ENCODE peak calls at places on chromosome 6, in eight cellular contexts. A is HCT116, M is breast epithelium, Y is endothelial cell of umbilical vein, V is transverse colon, B is GM12878, U is GM12892, J is stomach. T is an unnamed sample.

GRCh38 chr6:15330174-15330934 is 84.5 kb downstream of the JARID2 start:
- DNase-seq in B (no peak), Y (peak), J (no peak), V (no peak), A (no peak), U (no peak), M (no peak), T (no peak)

GRCh38 chr6:3957321-3957720 is 108.1 kb downstream of the FAM50B start:
- DNase-seq in U (no peak), A (no peak), V (no peak), M (no peak), J (no peak), Y (no peak), B (no peak), T (no peak)

GRCh38 chr6:21111399-21111725 is 482.2 kb upstream of the SOX4 start:
- DNase-seq in B (no peak), A (peak), M (no peak), J (peak), U (no peak), Y (peak), V (no peak), T (no peak)

GRCh38 chr6:163414367-163415175 is at the start of gene QKI:
- DNase-seq in V (peak), A (no peak), M (peak), B (no peak), Y (peak), U (peak), J (peak), T (no peak)

GRCh38 chr6:128079026-128079425 is 178.2 kb upstream of the THEMIS start:
- DNase-seq in B (no peak), J (no peak), V (no peak), Y (no peak), A (no peak), M (no peak), U (no peak), T (no peak)

GRCh38 chr6:114816678-114817077 is 473.9 kb upstream of the HS3ST5 start:
- DNase-seq in M (no peak), J (no peak), Y (no peak), U (no peak), B (no peak), A (no peak), V (no peak), T (no peak)

GRCh38 chr6:139832906-139833305 is 458.5 kb upstream of the CITED2 start:
- DNase-seq in Y (no peak), B (no peak), A (no peak), M (no peak), V (no peak), U (no peak), J (no peak), T (no peak)

GRCh38 chr6:96015321-96015790 is 418 bp upstream of the FUT9 start:
- DNase-seq in B (no peak), A (no peak), V (no peak), M (no peak), J (peak), U (no peak), Y (no peak), T (no peak)

GRCh38 chr6:76592561-76592960 is 520.1 kb upstream of the IMPG1 start:
- DNase-seq in M (no peak), B (no peak), A (no peak), J (no peak), U (no peak), Y (peak), V (no peak), T (no peak)

GRCh38 chr6:87068804-87069203 is 26.1 kb downstream of the CGA start:
- DNase-seq in Y (no peak), U (no peak), A (no peak), B (no peak), M (no peak), V (no peak), J (no peak), T (no peak)

GRCh38 chr6:13272131-13273046 is 55.9 kb downstream of the TBC1D7 start:
- DNase-seq in U (no peak), Y (no peak), V (peak), J (peak), A (no peak), B (peak), M (no peak), T (no peak)
- TF ChIP-seq POLR2A in U (peak), Y (no peak), V (peak), J (no peak), A (no peak), B (peak), M (no peak), T (no peak)

GRCh38 chr6:30963641-30964040 is 19.9 kb upstream of the MUC21 start:
- DNase-seq in J (no peak), Y (no peak), A (no peak), V (no peak), U (no peak), M (no peak), B (no peak), T (no peak)
- TF ChIP-seq POLR2AphosphoS5 in J (no peak), Y (no peak), A (no peak), V (no peak), U (no peak), M (no peak), B (no peak), T (no peak)

GRCh38 chr6:137876547-137876946 is 9.5 kb downstream of the TNFAIP3 start:
- DNase-seq in Y (no peak), B (no peak), J (no peak), A (no peak), U (no peak), V (no peak), M (no peak), T (no peak)
- TF ChIP-seq POLR2A in Y (no peak), B (no peak), J (no peak), A (no peak), U (peak), V (no peak), M (no peak), T (no peak)

GRCh38 chr6:148200302-148200701 is 142.3 kb upstream of the SASH1 start:
- DNase-seq in M (no peak), Y (peak), A (no peak), B (no peak), U (no peak), J (peak), V (no peak), T (no peak)

GRCh38 chr6:148208298-148208697 is 134.3 kb upstream of the SASH1 start:
- DNase-seq in A (no peak), Y (no peak), J (no peak), U (no peak), B (no peak), M (no peak), V (no peak), T (no peak)

GRCh38 chr6:148203281-148203925 is 139.2 kb upstream of the SASH1 start:
- DNase-seq in V (no peak), Y (no peak), J (no peak), A (no peak), M (no peak), U (no peak), B (no peak), T (no peak)

GRCh38 chr6:148199584-148199983 is 143.1 kb upstream of the SASH1 start:
- DNase-seq in M (no peak), A (no peak), U (no peak), B (no peak), J (no peak), Y (no peak), V (no peak), T (no peak)

DNA sequence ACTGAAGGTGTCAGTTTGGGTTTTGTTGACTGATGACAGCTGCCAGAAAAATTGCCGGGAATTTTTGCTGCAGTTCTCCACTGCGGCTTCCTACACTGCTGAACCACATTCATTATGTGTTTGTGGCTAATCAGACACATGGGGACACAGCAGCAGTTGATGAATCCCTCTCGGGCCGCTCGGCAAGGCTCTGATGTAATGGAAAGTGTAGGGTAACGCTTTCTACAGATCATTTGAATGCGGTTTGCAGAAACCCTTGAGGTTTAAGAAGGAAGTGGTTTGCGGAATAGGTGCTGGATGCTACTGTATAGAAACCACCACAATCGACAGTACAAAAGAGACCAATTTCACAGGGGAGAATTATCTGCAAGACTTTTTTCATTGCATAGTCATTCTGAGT is 138.7 kb upstream of the SASH1 start:
- DNase-seq in M (no peak), V (no peak), Y (no peak), B (peak), U (no peak), J (no peak), A (no peak), T (no peak)
- TF ChIP-seq POLR2AphosphoS5 in M (no peak), V (no peak), Y (no peak), B (no peak), U (no peak), J (no peak), A (no peak), T (no peak)

GRCh38 chr6:57221936-57222683 is at the start of gene RAB23:
- DNase-seq in M (peak), U (peak), V (peak), A (peak), J (peak), Y (peak), B (peak), T (peak)
- TF ChIP-seq POLR2A in M (peak), U (peak), V (peak), A (peak), J (no peak), Y (peak), B (peak), T (peak)

GRCh38 chr6:109093732-109094131 is 914 bp downstream of the SESN1 start:
- DNase-seq in M (no peak), B (no peak), U (no peak), J (no peak), V (no peak), Y (peak), A (no peak), T (no peak)

GRCh38 chr6:109095821-109096084 is 446 bp downstream of the CEP57L1 start:
- DNase-seq in J (no peak), V (no peak), B (no peak), U (no peak), A (no peak), M (no peak), Y (no peak), T (no peak)

GRCh38 chr6:109096198-109096597 is 891 bp downstream of the CEP57L1 start:
- DNase-seq in V (no peak), J (no peak), U (no peak), Y (no peak), M (no peak), B (no peak), A (no peak), T (no peak)

GRCh38 chr6:109094351-109095035 is at the start of gene SESN1:
- DNase-seq in B (peak), U (peak), V (peak), Y (peak), M (peak), A (peak), J (peak), T (peak)

GRCh38 chr6:109095036-109095820 is at the start of gene CEP57L1:
- DNase-seq in Y (peak), V (peak), B (peak), U (peak), J (peak), M (peak), A (peak), T (peak)
- TF ChIP-seq POLR2AphosphoS5 in Y (peak), V (peak), B (peak), U (peak), J (peak), M (peak), A (peak), T (peak)

GRCh38 chr6:159969921-159970320 is 1.0 kb downstream of the IGF2R start:
- DNase-seq in Y (peak), A (peak), V (peak), M (no peak), J (peak), U (peak), B (no peak), T (peak)
- TF ChIP-seq POLR2A in Y (no peak), A (no peak), V (peak), M (no peak), J (no peak), U (no peak), B (no peak), T (no peak)

T was measured in esophagus muscularis mucosa.